ENCODE peak calls at places on chromosomes 16 and 17, in four cellular contexts. R, M, V and E are unnamed samples.

GRCh38 chr17:50318551-50319310 is 27.2 kb upstream of the XYLT2 start:
- DNase-seq in V (no peak), M (no peak), R (no peak), E (no peak)

GRCh38 chr16:75593825-75594820 is 27.9 kb downstream of the GABARAPL2 start:
- DNase-seq in M (no peak), V (no peak), R (no peak), E (no peak)

GRCh38 chr17:81707725-81708646 is 4.1 kb upstream of the SLC25A10 start:
- DNase-seq in V (no peak), R (no peak), M (no peak), E (no peak)

GRCh38 chr17:29124135-29124930 is 55.9 kb downstream of the MYO18A start:
- DNase-seq in R (peak), V (no peak), M (no peak), E (no peak)

GRCh38 chr17:17018612-17019429 is 23.4 kb upstream of the MPRIP start:
- DNase-seq in M (no peak), V (no peak), R (no peak), E (no peak)

GRCh38 chr17:74512041-74512440 is 19.2 kb downstream of the CD300LB start:
- DNase-seq in M (no peak), R (no peak), V (no peak), E (no peak)

GRCh38 chr17:62705781-62706597 is 78.5 kb downstream of the MRC2 start:
- DNase-seq in M (peak), R (peak), V (no peak), E (peak)

GRCh38 chr16:25996052-25996451 is 304.3 kb downstream of the HS3ST4 start:
- DNase-seq in M (no peak), V (no peak), R (no peak), E (no peak)

GRCh38 chr16:89364603-89365002 is 125.8 kb downstream of the ANKRD11 start:
- DNase-seq in V (no peak), R (peak), M (no peak), E (no peak)

GRCh38 chr16:52812945-52813556 is 239.6 kb downstream of the CHD9NB start:
- DNase-seq in M (no peak), R (no peak), V (no peak), E (no peak)

GRCh38 chr17:40552806-40553693 is 12.2 kb downstream of the CCR7 start:
- DNase-seq in M (no peak), V (no peak), R (peak), E (no peak)

GRCh38 chr17:27559506-27559931 is 71.5 kb upstream of the LGALS9 start:
- DNase-seq in V (no peak), R (no peak), M (no peak), E (no peak)

GRCh38 chr16:788399-789126 is at the start of gene CHTF18:
- DNase-seq in V (peak), M (peak), R (peak), E (peak)

GRCh38 chr16:88581033-88581432 is 10.8 kb downstream of the ZC3H18 start:
- DNase-seq in M (no peak), V (no peak), R (no peak), E (no peak)

GRCh38 chr16:1439058-1439698 is 5.2 kb downstream of the CCDC154 start:
- DNase-seq in V (no peak), M (no peak), R (no peak), E (no peak)

GRCh38 chr16:49854227-49855203 is 1.4 kb downstream of the ZNF423 start:
- DNase-seq in R (no peak), V (no peak), M (no peak), E (no peak)

GRCh38 chr16:79066621-79067020 is 533.9 kb downstream of the MAF start:
- DNase-seq in R (no peak), V (no peak), M (no peak), E (no peak)

GRCh38 chr16:65315004-65315398 is 193.1 kb upstream of the CDH11 start:
- DNase-seq in R (no peak), M (no peak), V (no peak), E (no peak)

GRCh38 chr17:73798111-73798748 is 154.0 kb upstream of the SDK2 start:
- DNase-seq in M (no peak), V (no peak), R (peak), E (no peak)

GRCh38 chr16:74611721-74612120 is 4.8 kb upstream of the GLG1 start:
- DNase-seq in V (no peak), M (no peak), R (no peak), E (no peak)

GRCh38 chr16:15482068-15482747 is 47.8 kb downstream of the BMERB1 start:
- DNase-seq in M (no peak), V (no peak), R (peak), E (peak)

GRCh38 chr17:33671493-33671892 is 378.4 kb upstream of the ASIC2 start:
- DNase-seq in M (no peak), V (no peak), R (no peak), E (no peak)

GRCh38 chr16:83725313-83725712 is 82.5 kb upstream of the HSBP1 start:
- DNase-seq in M (no peak), V (no peak), R (no peak), E (no peak)

GRCh38 chr16:29925173-29925804 is 737 bp downstream of the KCTD13 start:
- DNase-seq in M (no peak), R (no peak), V (no peak), E (no peak)

GRCh38 chr17:79997004-79997673 is 38.5 kb downstream of the TBC1D16 start:
- DNase-seq in R (no peak), V (no peak), M (no peak), E (no peak)